ENCODE peak calls at places on chromosomes 13 and 19, in four cellular contexts. One of them, this sample, is unnamed.

GRCh38 chr19:54029930-54030490 is 33.7 kb downstream of the VSTM1 start:
- DNase-seq in C1 segment of cervical spinal cord: peak
- DNase-seq in activated CD8-positive, alpha-beta T cell treated with anti-CD3 and anti-CD28 coated beads for 36 hours: peak
- DNase-seq in stimulated activated CD8-positive, alpha-beta memory T cell treated with anti-CD3 and anti-CD28 coated beads, Interleukin-15, amount 100 ng/mL, for 24 hours: peak
- DNase-seq in this sample: peak

GRCh38 chr13:72144625-72145024 is 277.6 kb upstream of the DACH1 start:
- DNase-seq in C1 segment of cervical spinal cord: no peak
- DNase-seq in activated CD8-positive, alpha-beta T cell treated with anti-CD3 and anti-CD28 coated beads for 36 hours: no peak
- DNase-seq in stimulated activated CD8-positive, alpha-beta memory T cell treated with anti-CD3 and anti-CD28 coated beads, Interleukin-15, amount 100 ng/mL, for 24 hours: no peak
- DNase-seq in this sample: no peak

GRCh38 chr13:25783480-25784081 is 268.2 kb downstream of the SHISA2 start:
- DNase-seq in activated CD8-positive, alpha-beta T cell treated with anti-CD3 and anti-CD28 coated beads for 36 hours: no peak
- DNase-seq in stimulated activated CD8-positive, alpha-beta memory T cell treated with anti-CD3 and anti-CD28 coated beads, Interleukin-15, amount 100 ng/mL, for 24 hours: no peak
- DNase-seq in C1 segment of cervical spinal cord: no peak
- DNase-seq in this sample: no peak

GRCh38 chr13:98729526-98730057 is 22.9 kb downstream of the SLC15A1 start:
- DNase-seq in C1 segment of cervical spinal cord: no peak
- DNase-seq in activated CD8-positive, alpha-beta T cell treated with anti-CD3 and anti-CD28 coated beads for 36 hours: no peak
- DNase-seq in stimulated activated CD8-positive, alpha-beta memory T cell treated with anti-CD3 and anti-CD28 coated beads, Interleukin-15, amount 100 ng/mL, for 24 hours: no peak
- DNase-seq in this sample: no peak

GRCh38 chr19:34676697-34677385 is at the start of gene SCGB2B2:
- DNase-seq in activated CD8-positive, alpha-beta T cell treated with anti-CD3 and anti-CD28 coated beads for 36 hours: peak
- DNase-seq in C1 segment of cervical spinal cord: peak
- DNase-seq in stimulated activated CD8-positive, alpha-beta memory T cell treated with anti-CD3 and anti-CD28 coated beads, Interleukin-15, amount 100 ng/mL, for 24 hours: no peak
- DNase-seq in this sample: peak

GRCh38 chr13:95834134-95834765 is 157.3 kb downstream of the DNAJC3 start:
- DNase-seq in stimulated activated CD8-positive, alpha-beta memory T cell treated with anti-CD3 and anti-CD28 coated beads, Interleukin-15, amount 100 ng/mL, for 24 hours: peak
- DNase-seq in activated CD8-positive, alpha-beta T cell treated with anti-CD3 and anti-CD28 coated beads for 36 hours: peak
- DNase-seq in C1 segment of cervical spinal cord: peak
- DNase-seq in this sample: peak

GRCh38 chr13:94332360-94333040 is 147.0 kb downstream of the DCT start:
- DNase-seq in stimulated activated CD8-positive, alpha-beta memory T cell treated with anti-CD3 and anti-CD28 coated beads, Interleukin-15, amount 100 ng/mL, for 24 hours: no peak
- DNase-seq in activated CD8-positive, alpha-beta T cell treated with anti-CD3 and anti-CD28 coated beads for 36 hours: no peak
- DNase-seq in C1 segment of cervical spinal cord: no peak
- DNase-seq in this sample: no peak

GRCh38 chr13:38819053-38819452 is 132.2 kb downstream of the FREM2 start:
- DNase-seq in activated CD8-positive, alpha-beta T cell treated with anti-CD3 and anti-CD28 coated beads for 36 hours: no peak
- DNase-seq in C1 segment of cervical spinal cord: peak
- DNase-seq in stimulated activated CD8-positive, alpha-beta memory T cell treated with anti-CD3 and anti-CD28 coated beads, Interleukin-15, amount 100 ng/mL, for 24 hours: no peak
- DNase-seq in this sample: no peak

GRCh38 chr13:20711301-20712044 is 8.0 kb downstream of the IL17D start:
- DNase-seq in C1 segment of cervical spinal cord: no peak
- DNase-seq in activated CD8-positive, alpha-beta T cell treated with anti-CD3 and anti-CD28 coated beads for 36 hours: peak
- DNase-seq in stimulated activated CD8-positive, alpha-beta memory T cell treated with anti-CD3 and anti-CD28 coated beads, Interleukin-15, amount 100 ng/mL, for 24 hours: no peak
- DNase-seq in this sample: no peak

GRCh38 chr13:86585826-86586225 is 786.6 kb upstream of the SLITRK6 start:
- DNase-seq in stimulated activated CD8-positive, alpha-beta memory T cell treated with anti-CD3 and anti-CD28 coated beads, Interleukin-15, amount 100 ng/mL, for 24 hours: no peak
- DNase-seq in C1 segment of cervical spinal cord: no peak
- DNase-seq in activated CD8-positive, alpha-beta T cell treated with anti-CD3 and anti-CD28 coated beads for 36 hours: no peak
- DNase-seq in this sample: no peak

GRCh38 chr13:54185785-54186184 is 1157.2 kb downstream of the OLFM4 start:
- DNase-seq in activated CD8-positive, alpha-beta T cell treated with anti-CD3 and anti-CD28 coated beads for 36 hours: no peak
- DNase-seq in stimulated activated CD8-positive, alpha-beta memory T cell treated with anti-CD3 and anti-CD28 coated beads, Interleukin-15, amount 100 ng/mL, for 24 hours: no peak
- DNase-seq in C1 segment of cervical spinal cord: no peak
- DNase-seq in this sample: peak

GRCh38 chr19:15464394-15465385 is at the start of gene RASAL3:
- DNase-seq in C1 segment of cervical spinal cord: no peak
- DNase-seq in stimulated activated CD8-positive, alpha-beta memory T cell treated with anti-CD3 and anti-CD28 coated beads, Interleukin-15, amount 100 ng/mL, for 24 hours: peak
- DNase-seq in activated CD8-positive, alpha-beta T cell treated with anti-CD3 and anti-CD28 coated beads for 36 hours: peak
- DNase-seq in this sample: no peak

GRCh38 chr19:16417660-16418596 is 53.8 kb downstream of the EPS15L1 start:
- DNase-seq in C1 segment of cervical spinal cord: no peak
- DNase-seq in stimulated activated CD8-positive, alpha-beta memory T cell treated with anti-CD3 and anti-CD28 coated beads, Interleukin-15, amount 100 ng/mL, for 24 hours: peak
- DNase-seq in activated CD8-positive, alpha-beta T cell treated with anti-CD3 and anti-CD28 coated beads for 36 hours: peak
- DNase-seq in this sample: peak

GRCh38 chr19:58154287-58154678 is 3.7 kb upstream of the ZNF329 start:
- DNase-seq in C1 segment of cervical spinal cord: no peak
- DNase-seq in activated CD8-positive, alpha-beta T cell treated with anti-CD3 and anti-CD28 coated beads for 36 hours: peak
- DNase-seq in stimulated activated CD8-positive, alpha-beta memory T cell treated with anti-CD3 and anti-CD28 coated beads, Interleukin-15, amount 100 ng/mL, for 24 hours: no peak
- DNase-seq in this sample: no peak

GRCh38 chr13:59906413-59907027 is 257.2 kb downstream of the DIAPH3 start:
- DNase-seq in C1 segment of cervical spinal cord: no peak
- DNase-seq in stimulated activated CD8-positive, alpha-beta memory T cell treated with anti-CD3 and anti-CD28 coated beads, Interleukin-15, amount 100 ng/mL, for 24 hours: no peak
- DNase-seq in activated CD8-positive, alpha-beta T cell treated with anti-CD3 and anti-CD28 coated beads for 36 hours: no peak
- DNase-seq in this sample: peak

GRCh38 chr13:72983085-72983768 is 75.6 kb upstream of the KLF5 start:
- DNase-seq in stimulated activated CD8-positive, alpha-beta memory T cell treated with anti-CD3 and anti-CD28 coated beads, Interleukin-15, amount 100 ng/mL, for 24 hours: no peak
- DNase-seq in activated CD8-positive, alpha-beta T cell treated with anti-CD3 and anti-CD28 coated beads for 36 hours: no peak
- DNase-seq in C1 segment of cervical spinal cord: no peak
- DNase-seq in this sample: no peak

GRCh38 chr13:58397596-58398387 is 766.2 kb downstream of the PCDH17 start:
- DNase-seq in activated CD8-positive, alpha-beta T cell treated with anti-CD3 and anti-CD28 coated beads for 36 hours: no peak
- DNase-seq in stimulated activated CD8-positive, alpha-beta memory T cell treated with anti-CD3 and anti-CD28 coated beads, Interleukin-15, amount 100 ng/mL, for 24 hours: no peak
- DNase-seq in C1 segment of cervical spinal cord: no peak
- DNase-seq in this sample: no peak

GRCh38 chr19:51568456-51568855 is 2.6 kb upstream of the ZNF175 start:
- DNase-seq in activated CD8-positive, alpha-beta T cell treated with anti-CD3 and anti-CD28 coated beads for 36 hours: no peak
- DNase-seq in C1 segment of cervical spinal cord: no peak
- DNase-seq in stimulated activated CD8-positive, alpha-beta memory T cell treated with anti-CD3 and anti-CD28 coated beads, Interleukin-15, amount 100 ng/mL, for 24 hours: no peak
- DNase-seq in this sample: no peak

GRCh38 chr19:27746691-27747380 is 1466.1 kb downstream of the UQCRFS1 start:
- DNase-seq in stimulated activated CD8-positive, alpha-beta memory T cell treated with anti-CD3 and anti-CD28 coated beads, Interleukin-15, amount 100 ng/mL, for 24 hours: no peak
- DNase-seq in C1 segment of cervical spinal cord: no peak
- DNase-seq in activated CD8-positive, alpha-beta T cell treated with anti-CD3 and anti-CD28 coated beads for 36 hours: peak
- DNase-seq in this sample: peak

GRCh38 chr19:43464089-43464775 is 1.2 kb downstream of the LYPD3 start:
- DNase-seq in stimulated activated CD8-positive, alpha-beta memory T cell treated with anti-CD3 and anti-CD28 coated beads, Interleukin-15, amount 100 ng/mL, for 24 hours: peak
- DNase-seq in C1 segment of cervical spinal cord: peak
- DNase-seq in activated CD8-positive, alpha-beta T cell treated with anti-CD3 and anti-CD28 coated beads for 36 hours: no peak
- DNase-seq in this sample: peak

GRCh38 chr13:111639994-111640393 is 319.6 kb downstream of the TEX29 start:
- DNase-seq in activated CD8-positive, alpha-beta T cell treated with anti-CD3 and anti-CD28 coated beads for 36 hours: no peak
- DNase-seq in stimulated activated CD8-positive, alpha-beta memory T cell treated with anti-CD3 and anti-CD28 coated beads, Interleukin-15, amount 100 ng/mL, for 24 hours: no peak
- DNase-seq in C1 segment of cervical spinal cord: peak
- DNase-seq in this sample: no peak

GRCh38 chr19:55673465-55673864 is 1.6 kb upstream of the EPN1 start:
- DNase-seq in stimulated activated CD8-positive, alpha-beta memory T cell treated with anti-CD3 and anti-CD28 coated beads, Interleukin-15, amount 100 ng/mL, for 24 hours: no peak
- DNase-seq in activated CD8-positive, alpha-beta T cell treated with anti-CD3 and anti-CD28 coated beads for 36 hours: no peak
- DNase-seq in C1 segment of cervical spinal cord: no peak
- DNase-seq in this sample: no peak

GRCh38 chr19:49761625-49762311 is 1.3 kb downstream of the TSKS start:
- DNase-seq in stimulated activated CD8-positive, alpha-beta memory T cell treated with anti-CD3 and anti-CD28 coated beads, Interleukin-15, amount 100 ng/mL, for 24 hours: no peak
- DNase-seq in C1 segment of cervical spinal cord: no peak
- DNase-seq in activated CD8-positive, alpha-beta T cell treated with anti-CD3 and anti-CD28 coated beads for 36 hours: peak
- DNase-seq in this sample: no peak

GRCh38 chr13:94177041-94177440 is 302.4 kb downstream of the DCT start:
- DNase-seq in stimulated activated CD8-positive, alpha-beta memory T cell treated with anti-CD3 and anti-CD28 coated beads, Interleukin-15, amount 100 ng/mL, for 24 hours: no peak
- DNase-seq in C1 segment of cervical spinal cord: no peak
- DNase-seq in activated CD8-positive, alpha-beta T cell treated with anti-CD3 and anti-CD28 coated beads for 36 hours: no peak
- DNase-seq in this sample: no peak

GRCh38 chr13:48156466-48156865 is 61.6 kb upstream of the MED4 start:
- DNase-seq in stimulated activated CD8-positive, alpha-beta memory T cell treated with anti-CD3 and anti-CD28 coated beads, Interleukin-15, amount 100 ng/mL, for 24 hours: peak
- DNase-seq in C1 segment of cervical spinal cord: no peak
- DNase-seq in activated CD8-positive, alpha-beta T cell treated with anti-CD3 and anti-CD28 coated beads for 36 hours: peak
- DNase-seq in this sample: no peak

This sample was measured in HEK293T.